ENCODE peak calls at places on chromosomes 6 and 20, in ten cellular contexts. One of them, this sample, is unnamed.

GRCh38 chr6:138334963-138335362 is 42.7 kb upstream of the SMIM28 start:
- DNase-seq in left ventricle myocardium inferior: no peak
- DNase-seq in BJ: no peak
- DNase-seq in CD4-positive, alpha-beta T cell: no peak
- DNase-seq in cardiac muscle cell: no peak
- DNase-seq in HFFc6: no peak
- DNase-seq in GM12865: no peak
- DNase-seq in heart left ventricle: no peak
- DNase-seq in PC-9: no peak
- DNase-seq in nephron progenitor cell: no peak
- DNase-seq in this sample: no peak

GRCh38 chr6:148140772-148141557 is 201.7 kb upstream of the SASH1 start:
- DNase-seq in BJ: no peak
- DNase-seq in PC-9: no peak
- DNase-seq in GM12865: no peak
- DNase-seq in nephron progenitor cell: no peak
- DNase-seq in left ventricle myocardium inferior: no peak
- DNase-seq in CD4-positive, alpha-beta T cell: no peak
- DNase-seq in cardiac muscle cell: no peak
- DNase-seq in HFFc6: no peak
- DNase-seq in heart left ventricle: no peak
- DNase-seq in this sample: no peak

GRCh38 chr6:47106721-47107197 is 64.6 kb upstream of the ADGRF1 start:
- DNase-seq in left ventricle myocardium inferior: no peak
- DNase-seq in BJ: no peak
- DNase-seq in heart left ventricle: no peak
- DNase-seq in cardiac muscle cell: no peak
- DNase-seq in nephron progenitor cell: no peak
- DNase-seq in CD4-positive, alpha-beta T cell: no peak
- DNase-seq in GM12865: no peak
- DNase-seq in PC-9: peak
- DNase-seq in HFFc6: peak
- DNase-seq in this sample: no peak

GRCh38 chr20:24589845-24590192 is 120.4 kb downstream of the SYNDIG1 start:
- DNase-seq in heart left ventricle: no peak
- DNase-seq in HFFc6: no peak
- DNase-seq in PC-9: no peak
- DNase-seq in CD4-positive, alpha-beta T cell: no peak
- DNase-seq in nephron progenitor cell: no peak
- DNase-seq in cardiac muscle cell: no peak
- DNase-seq in left ventricle myocardium inferior: no peak
- DNase-seq in GM12865: no peak
- DNase-seq in BJ: no peak
- DNase-seq in this sample: no peak

GRCh38 chr20:2006452-2007381 is 12.9 kb upstream of the PDYN start:
- DNase-seq in heart left ventricle: no peak
- DNase-seq in GM12865: peak
- DNase-seq in BJ: no peak
- DNase-seq in HFFc6: no peak
- DNase-seq in nephron progenitor cell: peak
- DNase-seq in cardiac muscle cell: peak
- DNase-seq in PC-9: no peak
- DNase-seq in left ventricle myocardium inferior: no peak
- DNase-seq in CD4-positive, alpha-beta T cell: peak
- DNase-seq in this sample: peak

GRCh38 chr20:58471161-58471834 is 43.9 kb downstream of the APCDD1L start:
- DNase-seq in HFFc6: no peak
- DNase-seq in GM12865: no peak
- DNase-seq in CD4-positive, alpha-beta T cell: no peak
- DNase-seq in cardiac muscle cell: peak
- DNase-seq in PC-9: no peak
- DNase-seq in BJ: no peak
- DNase-seq in left ventricle myocardium inferior: peak
- DNase-seq in nephron progenitor cell: no peak
- DNase-seq in heart left ventricle: peak
- DNase-seq in this sample: no peak

GRCh38 chr20:32358883-32359632 is 927 bp downstream of the ASXL1 start:
- DNase-seq in GM12865: peak
- DNase-seq in cardiac muscle cell: peak
- DNase-seq in BJ: no peak
- DNase-seq in nephron progenitor cell: peak
- DNase-seq in heart left ventricle: peak
- DNase-seq in left ventricle myocardium inferior: peak
- DNase-seq in HFFc6: no peak
- DNase-seq in PC-9: peak
- DNase-seq in CD4-positive, alpha-beta T cell: peak
- DNase-seq in this sample: peak

GRCh38 chr6:41846666-41847237 is 48.4 kb downstream of the USP49 start:
- DNase-seq in BJ: peak
- DNase-seq in nephron progenitor cell: peak
- DNase-seq in PC-9: peak
- DNase-seq in left ventricle myocardium inferior: no peak
- DNase-seq in CD4-positive, alpha-beta T cell: peak
- DNase-seq in GM12865: peak
- DNase-seq in cardiac muscle cell: peak
- DNase-seq in HFFc6: peak
- DNase-seq in heart left ventricle: peak
- DNase-seq in this sample: peak

GRCh38 chr20:258963-259362 is 1.4 kb downstream of the DEFB132 start:
- DNase-seq in GM12865: peak
- DNase-seq in BJ: no peak
- DNase-seq in heart left ventricle: no peak
- DNase-seq in PC-9: peak
- DNase-seq in cardiac muscle cell: peak
- DNase-seq in left ventricle myocardium inferior: no peak
- DNase-seq in CD4-positive, alpha-beta T cell: no peak
- DNase-seq in HFFc6: no peak
- DNase-seq in nephron progenitor cell: no peak
- DNase-seq in this sample: no peak

GRCh38 chr6:142617158-142617557 is 315.4 kb downstream of the ADGRG6 start:
- DNase-seq in BJ: no peak
- DNase-seq in HFFc6: no peak
- DNase-seq in PC-9: no peak
- DNase-seq in cardiac muscle cell: no peak
- DNase-seq in GM12865: no peak
- DNase-seq in nephron progenitor cell: no peak
- DNase-seq in CD4-positive, alpha-beta T cell: no peak
- DNase-seq in heart left ventricle: no peak
- DNase-seq in left ventricle myocardium inferior: no peak
- DNase-seq in this sample: no peak

DNA sequence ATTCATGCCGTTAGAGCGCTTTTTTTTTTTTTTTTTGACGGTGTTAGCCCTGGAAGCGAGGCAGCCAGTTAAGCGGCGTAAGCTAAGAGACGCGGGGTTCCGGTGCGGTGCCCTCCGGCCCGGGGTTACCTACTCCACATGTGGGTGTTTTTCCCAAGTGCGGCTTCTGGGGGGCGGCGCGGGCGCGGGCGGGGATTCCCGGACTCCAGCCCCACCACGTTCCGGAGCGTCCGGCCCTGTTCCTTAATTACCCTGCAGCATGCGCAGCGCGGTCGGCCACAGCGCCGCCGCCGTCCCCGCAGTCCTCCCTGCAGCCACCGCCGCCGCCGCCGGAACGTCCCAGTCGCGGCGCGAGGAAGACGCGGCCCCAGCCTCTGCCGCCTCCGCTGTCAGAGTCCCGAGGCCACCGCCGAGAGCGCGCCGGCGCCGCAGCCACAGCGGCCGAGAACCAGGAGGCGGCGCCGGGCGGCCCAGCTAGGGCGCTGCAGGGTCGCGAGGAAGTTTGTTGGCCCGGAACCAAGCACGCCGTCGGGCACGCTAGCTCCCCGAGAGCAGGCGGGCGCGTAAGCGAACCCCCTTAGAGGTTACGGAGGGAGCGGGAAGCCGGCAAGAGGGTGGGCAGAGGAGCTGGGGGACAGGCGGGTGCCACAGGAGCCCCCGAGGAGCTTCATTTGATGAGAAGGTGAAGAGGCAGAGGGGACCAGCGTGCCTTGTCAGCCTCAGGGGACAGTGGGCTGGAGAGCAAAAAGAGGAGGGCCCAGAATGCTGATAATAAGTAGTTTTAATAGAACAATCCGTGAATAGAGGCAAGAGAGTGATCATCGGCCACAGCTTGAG is 937 bp downstream of the COL19A1 start:
- DNase-seq in heart left ventricle: peak
- DNase-seq in PC-9: no peak
- DNase-seq in cardiac muscle cell: peak
- DNase-seq in HFFc6: no peak
- DNase-seq in BJ: no peak
- DNase-seq in left ventricle myocardium inferior: peak
- DNase-seq in GM12865: peak
- DNase-seq in nephron progenitor cell: peak
- DNase-seq in CD4-positive, alpha-beta T cell: peak
- DNase-seq in this sample: peak
- TF ChIP-seq CTCF in heart left ventricle: no peak
- TF ChIP-seq CTCF in PC-9: no peak
- TF ChIP-seq CTCF in cardiac muscle cell: no peak
- TF ChIP-seq CTCF in HFFc6: no peak
- TF ChIP-seq CTCF in BJ: peak
- TF ChIP-seq CTCF in left ventricle myocardium inferior: peak
- TF ChIP-seq CTCF in GM12865: peak
- TF ChIP-seq CTCF in nephron progenitor cell: peak
- TF ChIP-seq CTCF in CD4-positive, alpha-beta T cell: no peak
- TF ChIP-seq CTCF in this sample: peak

DNA sequence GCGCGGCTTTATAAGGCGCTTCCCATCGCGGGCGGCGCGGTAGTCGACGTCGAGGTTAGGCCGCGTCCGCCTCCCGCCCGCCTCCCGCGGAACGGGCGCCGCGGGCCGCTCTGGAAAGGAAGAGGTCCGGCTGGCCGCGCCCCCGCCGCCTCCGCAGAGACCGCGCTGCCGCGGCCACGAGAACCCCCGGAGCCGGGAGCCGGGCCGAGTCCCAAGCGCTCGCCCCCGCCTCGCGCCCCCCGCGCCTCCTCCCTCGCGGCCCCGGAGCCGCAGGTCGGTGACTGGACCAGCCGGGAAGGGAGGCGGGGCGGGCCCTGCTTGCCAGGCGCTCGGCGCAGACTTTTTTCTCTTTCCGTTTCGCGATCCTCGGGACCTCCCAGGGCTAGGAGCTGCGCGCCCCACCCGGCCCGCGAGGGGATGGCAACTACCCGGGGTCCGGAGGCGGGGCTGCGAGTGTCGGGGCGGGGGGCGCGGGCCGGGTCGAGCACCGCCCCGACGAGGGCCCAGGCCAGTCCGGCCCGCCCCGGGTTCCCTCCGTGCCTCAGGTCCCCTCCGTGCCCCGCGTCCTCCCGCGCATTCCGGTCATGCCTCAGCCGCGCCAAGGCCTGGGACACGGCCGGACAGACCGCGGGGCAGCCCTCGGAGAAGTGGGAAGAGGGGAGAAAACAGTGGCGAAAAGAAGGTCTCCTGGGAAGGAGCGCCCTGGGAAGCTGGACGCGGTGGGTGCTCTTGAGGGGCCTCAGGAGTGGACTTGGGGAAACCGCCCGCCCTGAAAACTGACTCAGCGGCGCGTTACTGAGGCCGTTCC is 421 bp upstream of the PXDC1 start:
- DNase-seq in nephron progenitor cell: peak
- DNase-seq in CD4-positive, alpha-beta T cell: peak
- DNase-seq in cardiac muscle cell: peak
- DNase-seq in heart left ventricle: peak
- DNase-seq in HFFc6: peak
- DNase-seq in BJ: peak
- DNase-seq in left ventricle myocardium inferior: peak
- DNase-seq in GM12865: peak
- DNase-seq in PC-9: peak
- DNase-seq in this sample: peak
- TF ChIP-seq CTCF in nephron progenitor cell: peak
- TF ChIP-seq CTCF in CD4-positive, alpha-beta T cell: no peak
- TF ChIP-seq CTCF in cardiac muscle cell: peak
- TF ChIP-seq CTCF in heart left ventricle: peak
- TF ChIP-seq CTCF in HFFc6: peak
- TF ChIP-seq CTCF in BJ: peak
- TF ChIP-seq CTCF in left ventricle myocardium inferior: peak
- TF ChIP-seq CTCF in GM12865: peak
- TF ChIP-seq CTCF in PC-9: peak
- TF ChIP-seq CTCF in this sample: peak

DNA sequence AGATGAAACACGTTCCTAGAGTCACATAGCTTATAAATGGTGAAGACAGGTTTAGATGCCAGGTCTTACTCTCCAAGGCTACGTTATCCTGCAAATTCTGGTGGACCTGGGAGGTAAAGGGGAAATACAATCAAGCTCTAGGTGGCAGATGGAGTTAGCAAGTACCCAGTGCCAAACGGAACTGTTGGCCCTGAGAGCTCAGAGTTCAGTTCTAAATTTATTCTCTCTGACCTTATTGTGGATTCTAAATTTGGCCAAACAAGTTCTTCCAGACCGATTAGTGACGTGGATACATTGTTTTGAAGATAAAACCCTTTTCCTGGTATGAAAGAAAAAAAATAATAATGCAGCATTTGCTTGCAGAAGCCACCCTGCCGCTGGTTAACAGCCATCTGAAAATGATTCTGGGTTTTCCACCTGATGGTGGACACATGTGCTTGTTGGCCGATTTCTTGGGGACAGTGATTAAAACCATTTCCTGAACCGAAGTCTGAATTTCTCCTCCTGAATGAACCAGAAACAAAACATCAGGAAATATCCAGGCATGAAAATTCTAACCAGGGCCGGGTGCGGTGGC is 32.5 kb downstream of the RIPOR3 start:
- DNase-seq in left ventricle myocardium inferior: no peak
- DNase-seq in BJ: no peak
- DNase-seq in GM12865: no peak
- DNase-seq in nephron progenitor cell: no peak
- DNase-seq in HFFc6: no peak
- DNase-seq in cardiac muscle cell: peak
- DNase-seq in heart left ventricle: peak
- DNase-seq in CD4-positive, alpha-beta T cell: no peak
- DNase-seq in PC-9: peak
- DNase-seq in this sample: no peak
- TF ChIP-seq CTCF in left ventricle myocardium inferior: peak
- TF ChIP-seq CTCF in BJ: no peak
- TF ChIP-seq CTCF in GM12865: no peak
- TF ChIP-seq CTCF in nephron progenitor cell: no peak
- TF ChIP-seq CTCF in HFFc6: no peak
- TF ChIP-seq CTCF in cardiac muscle cell: no peak
- TF ChIP-seq CTCF in heart left ventricle: peak
- TF ChIP-seq CTCF in CD4-positive, alpha-beta T cell: no peak
- TF ChIP-seq CTCF in PC-9: peak
- TF ChIP-seq CTCF in this sample: no peak

DNA sequence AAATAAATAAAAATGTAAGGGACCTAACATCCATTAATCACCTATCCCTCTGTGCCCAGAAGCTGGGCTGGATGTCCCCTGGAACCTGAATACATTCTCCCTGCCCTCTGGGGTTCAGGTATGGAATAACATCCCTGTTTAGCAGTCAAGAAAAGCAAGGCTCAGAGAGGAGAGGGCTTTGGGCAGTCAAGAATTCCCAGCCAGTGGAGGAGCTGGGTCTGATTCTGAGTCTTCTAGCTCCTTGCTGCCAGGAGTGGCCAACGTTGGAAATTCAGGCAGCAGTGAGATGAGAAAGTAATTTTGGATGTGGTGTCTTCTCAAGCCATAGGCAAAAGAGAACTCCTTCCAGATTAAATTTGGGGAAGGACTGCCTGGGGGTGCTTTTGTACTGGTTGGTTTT is 42.6 kb upstream of the ZNFX1 start:
- DNase-seq in GM12865: no peak
- DNase-seq in BJ: no peak
- DNase-seq in CD4-positive, alpha-beta T cell: no peak
- DNase-seq in cardiac muscle cell: peak
- DNase-seq in heart left ventricle: no peak
- DNase-seq in left ventricle myocardium inferior: no peak
- DNase-seq in HFFc6: peak
- DNase-seq in PC-9: peak
- DNase-seq in nephron progenitor cell: peak
- DNase-seq in this sample: no peak
- TF ChIP-seq CTCF in GM12865: no peak
- TF ChIP-seq CTCF in BJ: peak
- TF ChIP-seq CTCF in CD4-positive, alpha-beta T cell: no peak
- TF ChIP-seq CTCF in cardiac muscle cell: peak
- TF ChIP-seq CTCF in heart left ventricle: no peak
- TF ChIP-seq CTCF in left ventricle myocardium inferior: peak
- TF ChIP-seq CTCF in HFFc6: peak
- TF ChIP-seq CTCF in PC-9: peak
- TF ChIP-seq CTCF in nephron progenitor cell: peak
- TF ChIP-seq CTCF in this sample: peak